ENCODE peak calls at places on chromosomes 7 and 10, in seven cellular contexts. J is IMR-90; Q is adrenal gland; O is OCI-LY7; P is CD8-positive, alpha-beta memory T cell; X is mucosa of descending colon; L is GM23248. B is an unnamed sample. For H3K9me3, the result is how much of the 10 kb centered on the place peaks cover.

GRCh38 chr7:101594790-101595189 is 34.3 kb downstream of the MYL10 start:
- DNase-seq in J (no peak), Q (no peak), O (no peak), P (no peak), X (no peak), L (no peak), B (no peak)

GRCh38 chr10:25556457-25556856 is 377.6 kb upstream of the MYO3A start:
- DNase-seq in J (peak), Q (no peak), O (no peak), P (no peak), X (no peak), L (peak), B (peak)

GRCh38 chr10:79013406-79013805 is 55.4 kb upstream of the ZMIZ1 start:
- DNase-seq in J (no peak), Q (no peak), O (no peak), P (no peak), X (no peak), L (no peak), B (no peak)

GRCh38 chr7:114864278-114864677 is 57.6 kb upstream of the MDFIC start:
- DNase-seq in J (peak), Q (no peak), O (no peak), P (no peak), X (no peak), L (peak), B (no peak)

GRCh38 chr7:1555046-1555812 is 776 bp downstream of the TMEM184A start:
- DNase-seq in J (peak), Q (no peak), O (no peak), P (no peak), X (peak), L (peak), B (peak)

GRCh38 chr7:30934732-30935568 is 23.3 kb downstream of the AQP1 start:
- DNase-seq in J (no peak), Q (no peak), O (no peak), P (no peak), X (peak), L (no peak), B (no peak)

GRCh38 chr10:45432700-45433472 is 58.9 kb downstream of the ALOX5 start:
- DNase-seq in J (no peak), Q (no peak), O (no peak), P (no peak), X (peak), L (no peak), B (no peak)

GRCh38 chr10:61024801-61025201 is 80.8 kb upstream of the RHOBTB1 start:
- DNase-seq in J (peak), Q (no peak), O (peak), P (no peak), X (no peak), L (peak), B (no peak)

GRCh38 chr7:33862946-33863814 is 42.2 kb upstream of the BMPER start:
- DNase-seq in J (no peak), Q (no peak), O (no peak), P (no peak), X (no peak), L (peak), B (no peak)

GRCh38 chr10:32413513-32413912 is 32.4 kb upstream of the CCDC7 start:
- DNase-seq in J (peak), Q (peak), O (no peak), P (no peak), X (no peak), L (peak), B (peak)

GRCh38 chr10:77531441-77532001 is 106.1 kb downstream of the KCNMA1 start:
- DNase-seq in J (peak), Q (peak), O (no peak), P (no peak), X (no peak), L (peak), B (peak)

GRCh38 chr10:31999261-31999660 is 57.0 kb downstream of the KIF5B start:
- DNase-seq in J (no peak), Q (no peak), O (no peak), P (no peak), X (no peak), L (no peak), B (no peak)

GRCh38 chr7:81244213-81244612 is 325.4 kb upstream of the SEMA3C start:
- DNase-seq in J (peak), Q (no peak), O (no peak), P (no peak), X (no peak), L (no peak), B (no peak)

GRCh38 chr7:4659551-4660286 is 22.4 kb upstream of the FOXK1 start:
- DNase-seq in J (no peak), Q (no peak), O (peak), P (no peak), X (no peak), L (no peak), B (no peak)

GRCh38 chr7:128934361-128935352 is 3.1 kb upstream of the IRF5 start:
- DNase-seq in J (no peak), Q (no peak), O (peak), P (no peak), X (peak), L (no peak), B (no peak)

GRCh38 chr7:127844707-127845331 is 186.4 kb downstream of the LRRC4 start:
- DNase-seq in J (peak), Q (peak), O (no peak), P (no peak), X (no peak), L (peak), B (peak)

GRCh38 chr7:114903131-114903530 is 18.8 kb upstream of the MDFIC start:
- DNase-seq in J (no peak), Q (no peak), O (no peak), P (no peak), X (no peak), L (no peak), B (no peak)

GRCh38 chr7:152112829-152113228 is 87.4 kb downstream of the GALNT11 start:
- DNase-seq in J (no peak), Q (no peak), O (no peak), P (no peak), X (no peak), L (no peak), B (no peak)

GRCh38 chr10:34049887-34050286 is 715.4 kb upstream of the NRP1 start:
- DNase-seq in J (peak), Q (no peak), O (no peak), P (no peak), X (no peak), L (peak), B (peak)
- H3K4me3 ChIP-seq in J (no peak), Q (no peak), O (no peak), P (no peak), X (no peak), L (no peak), B (no peak)

GRCh38 chr7:158315881-158316280 is 271.7 kb downstream of the PTPRN2 start:
- DNase-seq in J (no peak), Q (no peak), O (no peak), P (no peak), X (no peak), L (no peak), B (no peak)

GRCh38 chr7:158312789-158313188 is 274.8 kb downstream of the PTPRN2 start:
- DNase-seq in J (no peak), Q (no peak), O (no peak), P (no peak), X (no peak), L (no peak), B (no peak)

GRCh38 chr7:158314394-158314793 is 273.2 kb downstream of the PTPRN2 start:
- DNase-seq in J (no peak), Q (no peak), O (no peak), P (no peak), X (no peak), L (no peak), B (no peak)

GRCh38 chr7:158315326-158315725 is 272.3 kb downstream of the PTPRN2 start:
- DNase-seq in J (no peak), Q (no peak), O (no peak), P (no peak), X (no peak), L (no peak), B (no peak)

GRCh38 chr7:158313931-158314330 is 273.7 kb downstream of the PTPRN2 start:
- DNase-seq in J (no peak), Q (no peak), O (no peak), P (no peak), X (no peak), L (no peak), B (no peak)
- H3K9me3 ChIP-seq in J (half or more), Q (under half), O (under half), P (under half), X (under half), L (under half), B (under half)

DNA sequence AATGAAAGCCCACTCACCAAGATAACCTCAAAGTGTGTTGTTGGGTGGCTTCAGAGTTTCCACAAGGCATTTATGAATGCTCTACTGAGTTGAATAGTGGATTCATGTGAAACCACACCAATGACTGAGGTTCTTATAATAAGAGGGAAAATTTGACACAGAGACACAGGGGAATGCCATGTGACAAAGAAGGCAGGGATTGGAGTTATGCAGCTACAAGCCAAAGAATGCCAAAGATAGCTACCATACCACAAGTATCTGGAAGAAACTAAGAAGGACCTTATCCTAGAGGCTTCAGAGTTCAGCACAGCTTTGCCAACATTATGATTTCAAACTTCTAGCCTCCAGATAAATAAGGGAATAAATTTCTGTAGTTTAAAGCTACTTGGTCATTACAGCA is 68.0 kb upstream of the PCDH15 start:
- DNase-seq in J (no peak), Q (no peak), O (no peak), P (no peak), X (no peak), L (no peak), B (no peak)
- H3K4me3 ChIP-seq in J (no peak), Q (no peak), O (no peak), P (no peak), X (no peak), L (no peak), B (no peak)

GRCh38 chr7:159247910-159248309 is 103.2 kb upstream of the VIPR2 start:
- DNase-seq in J (no peak), Q (no peak), O (no peak), P (no peak), X (no peak), L (no peak), B (no peak)
- H3K9me3 ChIP-seq in J (under half), Q (under half), O (under half), P (under half), X (under half), L (under half), B (under half)

GRCh38 chr10:35632027-35632426 is 10.1 kb downstream of the FZD8 start:
- DNase-seq in J (no peak), Q (no peak), O (no peak), P (no peak), X (no peak), L (no peak), B (no peak)

GRCh38 chr10:35631404-35631803 is 10.7 kb downstream of the FZD8 start:
- DNase-seq in J (no peak), Q (no peak), O (no peak), P (no peak), X (no peak), L (no peak), B (no peak)

DNA sequence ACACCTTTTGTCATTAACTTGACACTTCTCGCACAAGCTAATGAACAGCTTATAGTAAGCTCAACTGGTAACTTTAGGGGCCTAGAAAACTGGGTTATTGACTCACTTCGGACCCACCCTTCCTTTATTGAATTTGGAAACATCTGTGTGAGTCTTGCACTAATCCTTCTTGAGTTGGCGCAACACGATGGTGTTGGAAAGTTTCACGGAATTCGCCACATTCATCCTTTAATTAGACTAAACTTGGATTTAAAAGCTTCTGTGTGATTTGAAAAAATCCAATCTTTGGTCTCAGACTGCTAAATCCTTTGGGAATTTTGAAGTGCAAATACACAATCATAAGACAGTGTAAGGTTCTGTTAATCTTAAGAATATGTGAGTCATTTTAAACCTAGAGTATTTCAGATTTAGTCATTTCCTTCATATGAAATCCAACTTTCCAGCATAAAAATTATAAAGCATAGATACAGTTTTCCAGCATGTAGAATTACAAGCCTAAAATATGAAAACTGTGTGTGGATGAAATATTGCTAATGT is 15.1 kb downstream of the FZD8 start:
- DNase-seq in J (peak), Q (no peak), O (no peak), P (no peak), X (no peak), L (peak), B (no peak)
- H3K4me3 ChIP-seq in J (no peak), Q (no peak), O (no peak), P (no peak), X (no peak), L (no peak), B (no peak)

B was measured in MG63.